ENCODE peak calls at places on chromosome 10, in nine cellular contexts. C, J, T, Q, B, S, D, V and W are unnamed samples.

GRCh38 chr10:33341638-33342037 is 7.2 kb upstream of the NRP1 start:
- DNase-seq in J (no peak), B (no peak), S (no peak), Q (no peak), V (no peak), D (no peak), C (no peak), T (no peak), W (no peak)

GRCh38 chr10:84329094-84329611 is 764 bp downstream of the CCSER2 start:
- DNase-seq in T (peak; percentile 57), V (peak; percentile 37), S (peak; percentile 46), Q (no peak), C (peak; percentile 78), D (peak; percentile 17), J (peak; percentile 24), B (peak; percentile 24), W (peak; percentile 32)

GRCh38 chr10:34520084-34520483 is 295.0 kb downstream of the PARD3 start:
- DNase-seq in Q (no peak), J (no peak), T (no peak), D (no peak), C (no peak), V (no peak), S (no peak), B (no peak), W (peak; percentile 92)

GRCh38 chr10:52677087-52677486 is 95.5 kb downstream of the MBL2 start:
- DNase-seq in C (no peak), D (no peak), V (no peak), J (no peak), Q (no peak), T (no peak), B (no peak), S (no peak), W (no peak)

GRCh38 chr10:12629767-12630165 is 280.4 kb downstream of the CAMK1D start:
- DNase-seq in C (no peak), V (no peak), Q (no peak), S (no peak), J (no peak), D (no peak), T (no peak), B (no peak), W (no peak)

GRCh38 chr10:314871-315270 is 179.6 kb downstream of the ZMYND11 start:
- DNase-seq in T (no peak), B (no peak), D (no peak), S (no peak), C (no peak), V (no peak), J (no peak), Q (no peak), W (no peak)

GRCh38 chr10:118504044-118504944 is 91.2 kb downstream of the PRLHR start:
- DNase-seq in D (no peak), Q (no peak), S (no peak), C (no peak), V (no peak), B (no peak), J (no peak), T (peak; percentile 50), W (peak; percentile 60)

GRCh38 chr10:88693392-88694020 is 12.5 kb upstream of the LIPK start:
- DNase-seq in V (no peak), C (no peak), T (no peak), S (no peak), D (no peak), B (no peak), J (no peak), Q (no peak), W (peak; percentile 15)

GRCh38 chr10:30759423-30759822 is 129.9 kb upstream of the LYZL2 start:
- DNase-seq in J (no peak), D (no peak), V (no peak), Q (no peak), C (no peak), B (no peak), S (no peak), T (no peak), W (no peak)